ENCODE peak calls at places on chromosomes 16 and 17, in five cellular contexts. J is AML-193; U is RKO; S is COR-L47; V is CD4-positive, alpha-beta T cell. A is an unnamed sample.

GRCh38 chr16:10988164-10988803 is 43.9 kb downstream of the CLEC16A start:
- DNase-seq in J (no peak), U (peak), S (no peak), V (peak), A (no peak)

GRCh38 chr16:76941091-76941490 is 249.9 kb upstream of the MON1B start:
- DNase-seq in J (no peak), U (no peak), S (no peak), V (no peak), A (no peak)

GRCh38 chr16:58462997-58463891 is 36.7 kb upstream of the NDRG4 start:
- DNase-seq in J (no peak), U (no peak), S (peak), V (no peak), A (no peak)

GRCh38 chr16:66972983-66973382 is 11.9 kb downstream of the CES3 start:
- DNase-seq in J (no peak), U (no peak), S (no peak), V (no peak), A (no peak)

GRCh38 chr17:81267390-81268067 is 27.6 kb downstream of the SLC38A10 start:
- DNase-seq in J (no peak), U (no peak), S (no peak), V (no peak), A (no peak)

GRCh38 chr17:63516910-63517824 is 6.0 kb upstream of the KCNH6 start:
- DNase-seq in J (no peak), U (peak), S (no peak), V (no peak), A (no peak)

GRCh38 chr17:79563237-79564013 is 47.4 kb downstream of the RBFOX3 start:
- DNase-seq in J (no peak), U (peak), S (no peak), V (no peak), A (no peak)

GRCh38 chr17:35981908-35982330 is 622 bp upstream of the CCL16 start:
- DNase-seq in J (no peak), U (no peak), S (no peak), V (no peak), A (no peak)

GRCh38 chr17:47829870-47830269 is 1.5 kb downstream of the MRPL10 start:
- DNase-seq in J (no peak), U (no peak), S (no peak), V (peak), A (no peak)

GRCh38 chr17:40498281-40499084 is 2.9 kb downstream of the TNS4 start:
- DNase-seq in J (no peak), U (no peak), S (no peak), V (no peak), A (no peak)

GRCh38 chr17:42667088-42667951 is 8.2 kb downstream of the TUBG2 start:
- DNase-seq in J (no peak), U (peak), S (no peak), V (no peak), A (peak)

GRCh38 chr17:70185280-70185679 is 15.9 kb downstream of the KCNJ2 start:
- DNase-seq in J (no peak), U (no peak), S (no peak), V (no peak), A (no peak)

GRCh38 chr17:78558181-78558850 is 18.9 kb downstream of the DNAH17 start:
- DNase-seq in J (no peak), U (peak), S (no peak), V (no peak), A (no peak)

GRCh38 chr17:77019955-77020379 is 120.8 kb upstream of the SEC14L1 start:
- DNase-seq in J (no peak), U (peak), S (no peak), V (no peak), A (no peak)

GRCh38 chr16:78749745-78750268 is 650.4 kb downstream of the WWOX start:
- DNase-seq in J (no peak), U (no peak), S (no peak), V (no peak), A (no peak)

GRCh38 chr17:40095944-40096791 is 4.2 kb downstream of the NR1D1 start:
- DNase-seq in J (no peak), U (no peak), S (no peak), V (peak), A (no peak)

GRCh38 chr17:79125503-79125902 is 50.9 kb downstream of the ENGASE start:
- DNase-seq in J (no peak), U (no peak), S (peak), V (no peak), A (no peak)

GRCh38 chr16:82302007-82302733 is 132.1 kb upstream of the MPHOSPH6 start:
- DNase-seq in J (no peak), U (no peak), S (no peak), V (no peak), A (no peak)

GRCh38 chr16:75039941-75040340 is 41.1 kb downstream of the ZNRF1 start:
- DNase-seq in J (no peak), U (no peak), S (no peak), V (no peak), A (no peak)